ENCODE peak calls at places on chromosomes 4 and X, in eight cellular contexts. G is astrocyte of the spinal cord, H is right cardiac atrium, N is SK-N-SH, L is Panc1, I is breast epithelium, X is body of pancreas, F is A549. K is an unnamed sample.

GRCh38 chrX:110944323-110944761 is 148.7 kb upstream of the CHRDL1 start:
- DNase-seq in X (peak; percentile 59), I (peak; percentile 47), H (no peak), G (peak; percentile 0), L (no peak), F (no peak), N (peak; percentile 76), K (no peak)

GRCh38 chr4:113566015-113566795 is 195.3 kb downstream of the CAMK2D start:
- DNase-seq in H (no peak), X (no peak), L (no peak), N (no peak), G (no peak), F (no peak), I (no peak), K (no peak)

GRCh38 chrX:13761606-13762005 is 27.1 kb downstream of the OFD1 start:
- DNase-seq in G (no peak), I (no peak), L (no peak), N (peak; percentile 13), F (no peak), H (no peak), X (no peak), K (no peak)

GRCh38 chr4:76611164-76611563 is 176.1 kb downstream of the SHROOM3 start:
- DNase-seq in I (no peak), G (peak; percentile 16), N (no peak), H (no peak), L (no peak), X (no peak), F (no peak), K (no peak)

GRCh38 chr4:153296424-153296823 is 48.1 kb upstream of the MND1 start:
- DNase-seq in H (no peak), L (no peak), I (no peak), G (peak; percentile 62), N (no peak), F (no peak), X (no peak), K (peak; percentile 9)

GRCh38 chrX:42466706-42467105 is 311.3 kb downstream of the PPP1R2C start:
- DNase-seq in L (no peak), X (no peak), F (no peak), G (no peak), N (no peak), H (no peak), I (no peak), K (no peak)

GRCh38 chr4:113325876-113326615 is 276.6 kb downstream of the ANK2 start:
- DNase-seq in I (no peak), H (no peak), L (no peak), F (no peak), G (no peak), X (no peak), N (no peak), K (no peak)

GRCh38 chr4:110059556-110060191 is 138.7 kb downstream of the ELOVL6 start:
- DNase-seq in G (peak; percentile 14), H (no peak), F (peak; percentile 23), L (no peak), N (no peak), I (no peak), X (no peak), K (no peak)

GRCh38 chr4:122364700-122365404 is 14.0 kb upstream of the ADAD1 start:
- DNase-seq in H (no peak), X (no peak), G (no peak), F (peak; percentile 3), L (no peak), N (no peak), I (no peak), K (no peak)

GRCh38 chr4:16887887-16888286 is 10.6 kb downstream of the LDB2 start:
- DNase-seq in G (no peak), F (peak; percentile 1), H (no peak), I (no peak), X (no peak), L (no peak), N (no peak), K (no peak)

GRCh38 chr4:20249333-20249732 is 2.4 kb upstream of the SLIT2 start:
- DNase-seq in X (peak; percentile 12), L (no peak), H (no peak), G (peak; percentile 71), I (no peak), F (no peak), N (peak; percentile 51), K (no peak)

GRCh38 chr4:165612936-165613335 is 234.1 kb downstream of the CPE start:
- DNase-seq in G (no peak), F (no peak), L (no peak), N (no peak), X (no peak), I (no peak), H (no peak), K (no peak)

GRCh38 chrX:38116706-38117105 is 104.0 kb downstream of the SRPX start:
- DNase-seq in H (no peak), F (no peak), X (no peak), L (no peak), I (no peak), G (no peak), N (no peak), K (no peak)

GRCh38 chr4:129328176-129328575 is 232.2 kb downstream of the C4orf33 start:
- DNase-seq in F (peak; percentile 12), H (no peak), I (no peak), X (no peak), N (no peak), G (no peak), L (no peak), K (no peak)

GRCh38 chr4:24364249-24364648 is 220.1 kb downstream of the DHX15 start:
- DNase-seq in G (no peak), N (no peak), L (no peak), H (no peak), X (no peak), F (no peak), I (no peak), K (no peak)
- H3K4me3 ChIP-seq in G (no peak overlapping the region), N (no peak overlapping the region), L (no peak overlapping the region), H (no peak overlapping the region), X (no peak overlapping the region), F (no peak overlapping the region), I (no peak overlapping the region), K (no peak overlapping the region)

GRCh38 chrX:108735680-108736508 is 469 bp downstream of the IRS4 start:
- DNase-seq in G (peak; percentile 4), I (no peak), L (no peak), H (no peak), N (peak; percentile 41), F (peak; percentile 10), X (no peak), K (no peak)

GRCh38 chrX:108732630-108733321 is 3.6 kb downstream of the IRS4 start:
- DNase-seq in H (no peak), X (no peak), N (peak; percentile 19), G (no peak), L (no peak), F (no peak), I (no peak), K (no peak)

GRCh38 chrX:108735087-108735679 is 1.2 kb downstream of the IRS4 start:
- DNase-seq in H (no peak), I (no peak), X (peak; percentile 24), F (peak; percentile 42), G (no peak), N (peak; percentile 32), L (no peak), K (no peak)

GRCh38 chrX:108736509-108737479 is at the start of gene IRS4:
- DNase-seq in I (no peak), H (no peak), G (no peak), X (peak; percentile 30), F (peak; percentile 28), L (no peak), N (peak; percentile 46), K (no peak)

DNA sequence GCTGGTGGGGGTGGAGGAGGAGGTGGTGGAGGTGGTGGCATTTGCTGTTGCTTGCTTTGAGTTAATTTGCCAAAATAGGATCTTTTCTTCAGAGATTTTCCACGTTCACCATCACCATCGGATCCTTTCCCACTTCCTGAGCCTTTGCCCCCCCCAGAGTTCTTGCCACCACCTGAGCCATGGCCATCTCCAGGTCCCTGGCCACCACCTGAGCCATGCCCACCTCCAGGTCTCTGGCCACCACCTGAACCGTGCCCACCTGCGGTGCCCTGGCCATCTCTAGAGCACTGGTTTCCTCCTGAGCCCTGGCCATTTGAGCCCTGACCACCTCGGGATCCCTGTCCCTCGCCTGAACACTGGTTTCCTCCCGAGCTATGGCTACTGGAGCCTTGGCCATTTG is 1.9 kb downstream of the IRS4 start:
- DNase-seq in L (no peak), H (no peak), F (no peak), X (no peak), N (peak; percentile 10), I (no peak), G (no peak), K (no peak)
- H3K4me3 ChIP-seq in L (no peak overlapping the region), H (no peak overlapping the region), F (no peak overlapping the region), X (no peak overlapping the region), N (no peak overlapping the region), I (no peak overlapping the region), G (no peak overlapping the region), K (no peak overlapping the region)

GRCh38 chrX:130120746-130121504 is 10.6 kb upstream of the ELF4 start:
- DNase-seq in X (peak; percentile 69), I (peak; percentile 44), H (peak; percentile 78), L (no peak), G (peak; percentile 71), F (peak; percentile 73), N (peak; percentile 86), K (no peak)

GRCh38 chrX:130118941-130119640 is 8.8 kb upstream of the ELF4 start:
- DNase-seq in X (no peak), G (peak; percentile 35), I (no peak), H (no peak), N (no peak), F (no peak), L (no peak), K (no peak)

GRCh38 chrX:130118396-130118795 is 8.1 kb upstream of the ELF4 start:
- DNase-seq in X (no peak), F (peak; percentile 43), L (no peak), H (no peak), G (peak; percentile 79), I (no peak), N (no peak), K (no peak)

GRCh38 chrX:130121505-130121800 is 11.2 kb upstream of the ELF4 start:
- DNase-seq in H (no peak), G (no peak), X (no peak), I (no peak), L (no peak), F (no peak), N (no peak), K (no peak)

GRCh38 chrX:130120321-130120731 is 10.0 kb upstream of the ELF4 start:
- DNase-seq in G (no peak), F (no peak), L (no peak), N (no peak), I (no peak), X (no peak), H (no peak), K (no peak)
- H3K4me3 ChIP-seq in G (peak overlapping the region; percentile 14), F (peak overlapping the region; percentile 46), L (peak overlapping the region; percentile 51), N (peak overlapping the region; percentile 57), I (peak overlapping the region; percentile 63), X (no peak overlapping the region), H (peak overlapping the region; percentile 0), K (no peak overlapping the region)

GRCh38 chrX:9860826-9861225 is 74.6 kb downstream of the SHROOM2 start:
- DNase-seq in L (no peak), G (no peak), I (no peak), N (no peak), X (no peak), H (no peak), F (no peak), K (no peak)
- H3K4me3 ChIP-seq in L (no peak overlapping the region), G (no peak overlapping the region), I (no peak overlapping the region), N (no peak overlapping the region), X (no peak overlapping the region), H (no peak overlapping the region), F (no peak overlapping the region), K (no peak overlapping the region)